ENCODE peak calls at places on chromosomes 3 and 15, in six cellular contexts. V is transverse colon, U is heart left ventricle, A is fibroblast of the aortic adventitia, N is pancreas, L is coronary artery. Q is an unnamed sample.

GRCh38 chr15:33454346-33454745 is 143.6 kb downstream of the RYR3 start:
- DNase-seq in V (no peak), U (no peak), A (no peak), N (no peak), L (no peak), Q (no peak)

GRCh38 chr15:31081568-31082250 is 19.8 kb downstream of the TRPM1 start:
- DNase-seq in V (peak), U (no peak), A (no peak), N (peak), L (no peak), Q (no peak)

GRCh38 chr3:77081240-77081661 is 41.4 kb downstream of the ROBO2 start:
- DNase-seq in V (no peak), U (peak), A (no peak), N (peak), L (no peak), Q (no peak)

GRCh38 chr3:127483902-127484591 is 106.5 kb downstream of the TPRA1 start:
- DNase-seq in V (no peak), U (peak), A (no peak), N (peak), L (peak), Q (no peak)

GRCh38 chr3:150611666-150612065 is 8.5 kb downstream of the SELENOT start:
- DNase-seq in V (no peak), U (no peak), A (no peak), N (no peak), L (no peak), Q (no peak)

GRCh38 chr3:120435621-120436020 is 15.2 kb downstream of the FSTL1 start:
- DNase-seq in V (no peak), U (no peak), A (peak), N (no peak), L (peak), Q (no peak)

GRCh38 chr3:122356402-122356801 is 26.6 kb downstream of the MIX23 start:
- DNase-seq in V (peak), U (no peak), A (peak), N (peak), L (no peak), Q (no peak)

GRCh38 chr15:52261498-52262242 is 33.9 kb downstream of the MYO5C start:
- DNase-seq in V (peak), U (peak), A (peak), N (peak), L (peak), Q (peak)

GRCh38 chr3:36606871-36607765 is 157.2 kb downstream of the DCLK3 start:
- DNase-seq in V (no peak), U (no peak), A (peak), N (no peak), L (no peak), Q (no peak)

GRCh38 chr15:63133786-63134185 is 12.1 kb downstream of the LACTB start:
- DNase-seq in V (no peak), U (no peak), A (peak), N (no peak), L (no peak), Q (no peak)

GRCh38 chr3:31903686-31904431 is 77.2 kb downstream of the OSBPL10 start:
- DNase-seq in V (no peak), U (no peak), A (no peak), N (no peak), L (no peak), Q (no peak)

GRCh38 chr3:150286390-150287147 is 121.5 kb upstream of the TSC22D2 start:
- DNase-seq in V (no peak), U (no peak), A (peak), N (no peak), L (no peak), Q (peak)

GRCh38 chr3:97863025-97863424 is 41.2 kb downstream of the CRYBG3 start:
- DNase-seq in V (no peak), U (no peak), A (peak), N (no peak), L (no peak), Q (no peak)

GRCh38 chr3:107668398-107668797 is 145.6 kb downstream of the BBX start:
- DNase-seq in V (no peak), U (no peak), A (no peak), N (no peak), L (no peak), Q (no peak)

GRCh38 chr15:62415498-62415897 is 250.4 kb upstream of the C2CD4B start:
- DNase-seq in V (no peak), U (no peak), A (no peak), N (no peak), L (no peak), Q (no peak)

GRCh38 chr3:50630916-50631315 is 14.0 kb downstream of the MAPKAPK3 start:
- DNase-seq in V (no peak), U (no peak), A (no peak), N (no peak), L (no peak), Q (no peak)

GRCh38 chr15:43056696-43057095 is 49.1 kb downstream of the UBR1 start:
- DNase-seq in V (no peak), U (no peak), A (no peak), N (no peak), L (no peak), Q (no peak)

GRCh38 chr15:89364341-89364740 is 29.7 kb upstream of the POLG start:
- DNase-seq in V (peak), U (no peak), A (no peak), N (peak), L (no peak), Q (no peak)

GRCh38 chr3:142363936-142364467 is 83.8 kb downstream of the XRN1 start:
- DNase-seq in V (no peak), U (no peak), A (no peak), N (no peak), L (no peak), Q (no peak)

DNA sequence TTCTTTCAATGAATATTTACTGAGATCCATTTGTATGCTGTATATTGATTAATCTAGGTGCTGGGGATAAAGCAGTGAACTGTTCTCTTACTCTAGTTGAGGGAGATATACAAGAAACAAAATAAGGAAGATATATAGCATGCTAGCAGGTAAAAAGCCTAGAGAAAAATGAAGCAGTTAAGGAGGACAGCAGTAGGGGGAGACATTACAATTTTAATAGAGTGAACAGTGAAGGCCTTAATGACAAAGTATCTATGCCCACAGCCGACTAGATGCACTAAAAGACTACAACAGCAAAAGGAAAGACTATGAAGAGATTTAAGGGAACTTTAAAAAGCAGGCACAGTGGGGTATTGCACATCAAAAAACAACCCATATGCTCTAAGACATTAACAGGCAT is 81.4 kb downstream of the XRN1 start:
- DNase-seq in V (no peak), U (no peak), A (no peak), N (no peak), L (no peak), Q (no peak)
- TF ChIP-seq CTCF in V (no peak), U (no peak), A (peak), N (no peak), L (no peak), Q (peak)

DNA sequence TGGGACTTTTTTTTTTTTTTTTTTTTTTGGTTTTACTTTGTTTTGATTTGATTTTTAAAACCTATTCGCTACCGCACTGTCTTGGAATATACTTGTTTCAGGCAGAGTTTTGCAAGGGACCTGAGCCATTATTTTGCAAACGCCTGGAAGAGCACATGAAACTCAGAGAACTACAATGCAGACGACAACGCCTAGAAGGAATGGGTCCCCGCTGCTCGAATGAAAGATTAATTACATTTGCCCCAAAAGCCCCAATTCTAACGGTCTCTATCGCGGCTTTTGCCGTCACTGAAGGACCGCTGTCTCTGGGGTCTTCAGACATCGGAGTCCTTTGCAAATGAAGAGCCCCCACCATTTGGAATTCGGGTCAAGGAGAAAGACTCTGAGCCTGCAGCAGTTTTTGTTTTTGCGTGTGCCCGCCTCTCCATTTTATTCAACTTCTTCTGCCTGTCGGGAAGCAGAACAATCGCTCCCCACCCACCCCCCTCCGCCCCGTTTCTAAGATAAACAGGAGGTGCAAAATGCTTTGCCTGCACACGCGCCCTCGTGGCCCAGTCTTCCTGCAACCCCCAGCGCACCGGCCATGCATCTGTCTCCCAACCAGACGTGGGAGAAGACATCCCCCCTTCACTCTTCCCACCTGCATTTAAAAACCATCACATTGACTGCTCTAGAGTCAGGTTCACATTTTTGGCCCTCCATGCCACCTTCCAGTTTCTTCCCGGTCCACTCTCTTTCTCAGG is 13.5 kb downstream of the SOX2 start:
- DNase-seq in V (no peak), U (no peak), A (no peak), N (no peak), L (no peak), Q (no peak)
- H3K4me3 ChIP-seq in V (no peak), U (no peak), A (no peak), N (no peak), L (peak), Q (no peak)

GRCh38 chr3:123843668-123844067 is 40.5 kb downstream of the MYLK start:
- DNase-seq in V (no peak), U (no peak), A (peak), N (no peak), L (no peak), Q (no peak)

GRCh38 chr3:123841476-123842238 is 42.5 kb downstream of the MYLK start:
- DNase-seq in V (no peak), U (no peak), A (no peak), N (no peak), L (no peak), Q (no peak)

GRCh38 chr3:123842711-123843110 is 41.4 kb downstream of the MYLK start:
- DNase-seq in V (no peak), U (no peak), A (no peak), N (no peak), L (no peak), Q (no peak)

GRCh38 chr3:123847209-123847608 is 36.9 kb downstream of the MYLK start:
- DNase-seq in V (no peak), U (no peak), A (no peak), N (no peak), L (no peak), Q (no peak)
- TF ChIP-seq CTCF in V (no peak), U (no peak), A (no peak), N (no peak), L (no peak), Q (no peak)

GRCh38 chr3:30538787-30539186 is 67.6 kb upstream of the TGFBR2 start:
- DNase-seq in V (no peak), U (no peak), A (peak), N (no peak), L (no peak), Q (no peak)
- H3K4me3 ChIP-seq in V (no peak), U (no peak), A (no peak), N (no peak), L (no peak), Q (no peak)

GRCh38 chr15:40192942-40193341 is 32.1 kb downstream of the BUB1B start:
- DNase-seq in V (no peak), U (no peak), A (peak), N (no peak), L (no peak), Q (no peak)
- TF ChIP-seq CTCF in V (no peak), U (no peak), A (no peak), N (no peak), L (no peak), Q (no peak)